ENCODE peak calls at places on chromosomes 5 and 9, in five cellular contexts. U is neural crest cell, N is PC-9, F is lower lobe of right lung, P is fibroblast of the aortic adventitia. E is an unnamed sample.

GRCh38 chr5:746258-746761 is 38.2 kb downstream of the ZDHHC11B start:
- DNase-seq in U (no peak), N (no peak), F (no peak), P (no peak), E (no peak)

GRCh38 chr5:68264024-68264956 is 48.7 kb downstream of the PIK3R1 start:
- DNase-seq in U (no peak), N (no peak), F (no peak), P (peak; percentile 92), E (no peak)

GRCh38 chr5:17219006-17219422 is 1.6 kb downstream of the BASP1 start:
- DNase-seq in U (peak; percentile 51), N (no peak), F (no peak), P (no peak), E (no peak)

GRCh38 chr9:91241909-91242308 is 119.8 kb downstream of the AUH start:
- DNase-seq in U (no peak), N (no peak), F (no peak), P (no peak), E (no peak)

GRCh38 chr9:107739601-107740082 is 250.1 kb upstream of the KLF4 start:
- DNase-seq in U (no peak), N (peak; percentile 75), F (peak; percentile 56), P (peak; percentile 98), E (no peak)

GRCh38 chr9:89811896-89812450 is 207.2 kb downstream of the GADD45G start:
- DNase-seq in U (no peak), N (no peak), F (no peak), P (no peak), E (no peak)

GRCh38 chr5:77181173-77181572 is 29.3 kb upstream of the PDE8B start:
- DNase-seq in U (no peak), N (no peak), F (no peak), P (no peak), E (no peak)

GRCh38 chr5:143495823-143496275 is 92.4 kb upstream of the NR3C1 start:
- DNase-seq in U (no peak), N (no peak), F (no peak), P (peak; percentile 80), E (no peak)

GRCh38 chr9:7970666-7971335 is 171.2 kb upstream of the DMAC1 start:
- DNase-seq in U (no peak), N (no peak), F (no peak), P (peak; percentile 57), E (no peak)

GRCh38 chr9:17556255-17556654 is 22.6 kb upstream of the SH3GL2 start:
- DNase-seq in U (no peak), N (no peak), F (no peak), P (no peak), E (no peak)

GRCh38 chr9:117704024-117704575 is at the start of gene TLR4:
- DNase-seq in U (peak; percentile 2), N (peak; percentile 9), F (peak; percentile 74), P (peak; percentile 88), E (peak; percentile 88)

GRCh38 chr5:130183115-130183514 is 278.9 kb downstream of the CHSY3 start:
- DNase-seq in U (no peak), N (no peak), F (no peak), P (no peak), E (no peak)

GRCh38 chr5:78758169-78758839 is 109.7 kb upstream of the LHFPL2 start:
- DNase-seq in U (no peak), N (no peak), F (no peak), P (peak; percentile 66), E (no peak)

GRCh38 chr5:83711982-83712601 is 8.6 kb downstream of the HAPLN1 start:
- DNase-seq in U (peak; percentile 61), N (peak; percentile 37), F (no peak), P (peak; percentile 65), E (no peak)

GRCh38 chr9:107266624-107267369 is 16.3 kb upstream of the RAD23B start:
- DNase-seq in U (no peak), N (no peak), F (no peak), P (no peak), E (no peak)

GRCh38 chr5:45826055-45826454 is 129.9 kb upstream of the HCN1 start:
- DNase-seq in U (no peak), N (no peak), F (no peak), P (no peak), E (no peak)

GRCh38 chr9:76652894-76653293 is 111.3 kb upstream of the PCA3 start:
- DNase-seq in U (no peak), N (no peak), F (no peak), P (peak; percentile 30), E (peak; percentile 55)

GRCh38 chr5:52791366-52791765 is 3.6 kb downstream of the ITGA1 start:
- DNase-seq in U (no peak), N (no peak), F (no peak), P (no peak), E (no peak)

GRCh38 chr5:52798952-52799351 is 11.2 kb downstream of the ITGA1 start:
- DNase-seq in U (no peak), N (no peak), F (no peak), P (no peak), E (no peak)

GRCh38 chr5:52789867-52790266 is 2.2 kb downstream of the ITGA1 start:
- DNase-seq in U (no peak), N (no peak), F (no peak), P (no peak), E (no peak)

GRCh38 chr5:52796507-52797103 is 8.9 kb downstream of the ITGA1 start:
- DNase-seq in U (no peak), N (no peak), F (no peak), P (no peak), E (no peak)

GRCh38 chr5:52794519-52794918 is 6.8 kb downstream of the ITGA1 start:
- DNase-seq in U (no peak), N (no peak), F (no peak), P (no peak), E (no peak)
- TF ChIP-seq CTCF in U (no peak), N (no peak), F (no peak), P (no peak), E (no peak)

GRCh38 chr5:159311063-159311462 is 19.2 kb downstream of the IL12B start:
- DNase-seq in U (no peak), N (no peak), F (no peak), P (no peak), E (no peak)
- TF ChIP-seq CTCF in U (no peak), N (no peak), F (no peak), P (no peak), E (no peak)

GRCh38 chr5:60929024-60929423 is 15.8 kb downstream of the ERCC8 start:
- DNase-seq in U (no peak), N (no peak), F (no peak), P (peak; percentile 20), E (no peak)
- TF ChIP-seq CTCF in U (peak; percentile 57), N (peak; percentile 65), F (no peak), P (no peak), E (no peak)

GRCh38 chr5:141149812-141150211 is at the start of gene PCDHB6:
- DNase-seq in U (no peak), N (no peak), F (no peak), P (peak; percentile 0), E (no peak)
- TF ChIP-seq CTCF in U (no peak), N (no peak), F (peak; percentile 11), P (no peak), E (no peak)

GRCh38 chr5:93789173-93790070 is 48.0 kb upstream of the POU5F2 start:
- DNase-seq in U (no peak), N (no peak), F (no peak), P (peak; percentile 65), E (no peak)
- TF ChIP-seq CTCF in U (no peak), N (no peak), F (no peak), P (no peak), E (no peak)

GRCh38 chr5:58462154-58462553 is 2.3 kb upstream of the PLK2 start:
- DNase-seq in U (no peak), N (peak; percentile 35), F (no peak), P (peak; percentile 25), E (no peak)

GRCh38 chr5:58459860-58460726 is at the start of gene PLK2:
- DNase-seq in U (peak; percentile 83), N (peak; percentile 95), F (peak; percentile 95), P (peak; percentile 97), E (peak; percentile 92)

GRCh38 chr5:58459276-58459859 is 518 bp downstream of the PLK2 start:
- DNase-seq in U (no peak), N (peak; percentile 34), F (peak; percentile 59), P (peak; percentile 65), E (no peak)

GRCh38 chr5:58462623-58463230 is 2.8 kb upstream of the PLK2 start:
- DNase-seq in U (peak; percentile 44), N (no peak), F (no peak), P (peak; percentile 85), E (no peak)

GRCh38 chr5:58460727-58461286 is 921 bp upstream of the PLK2 start:
- DNase-seq in U (peak; percentile 97), N (peak; percentile 91), F (peak; percentile 92), P (peak; percentile 90), E (peak; percentile 79)
- TF ChIP-seq CTCF in U (peak; percentile 80), N (peak; percentile 83), F (peak; percentile 76), P (peak; percentile 79), E (peak; percentile 80)

GRCh38 chr5:175892401-175892800 is 21.0 kb downstream of the CPLX2 start:
- DNase-seq in U (no peak), N (no peak), F (no peak), P (no peak), E (no peak)

GRCh38 chr5:175893466-175893865 is 22.1 kb downstream of the CPLX2 start:
- DNase-seq in U (no peak), N (no peak), F (no peak), P (no peak), E (no peak)

GRCh38 chr5:175887463-175887862 is 16.1 kb downstream of the CPLX2 start:
- DNase-seq in U (no peak), N (no peak), F (no peak), P (no peak), E (no peak)

GRCh38 chr5:175894251-175894650 is 22.9 kb downstream of the CPLX2 start:
- DNase-seq in U (no peak), N (no peak), F (no peak), P (no peak), E (no peak)

GRCh38 chr5:175889910-175890684 is 18.7 kb downstream of the CPLX2 start:
- DNase-seq in U (no peak), N (peak; percentile 52), F (no peak), P (peak; percentile 8), E (no peak)
- TF ChIP-seq CTCF in U (no peak), N (no peak), F (no peak), P (no peak), E (no peak)

DNA sequence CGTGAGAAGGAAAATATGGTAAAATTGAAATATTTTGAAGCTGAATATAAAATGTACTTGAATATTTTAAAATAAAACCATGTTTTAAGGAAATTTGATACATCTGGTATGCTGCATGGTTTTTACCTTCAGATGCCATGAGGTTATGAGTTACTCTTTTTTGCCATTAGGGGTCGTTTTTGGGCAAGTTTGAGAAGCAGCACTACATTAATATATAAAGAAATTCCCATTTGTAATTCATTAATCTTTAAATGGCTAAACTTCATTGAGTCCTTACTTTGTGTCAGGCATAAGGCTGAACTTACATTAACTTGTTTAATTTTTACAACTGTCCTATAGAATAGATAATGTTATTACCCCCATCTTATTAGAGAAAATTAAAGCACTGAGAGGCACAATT is 152.3 kb downstream of the KDM4C start:
- DNase-seq in U (no peak), N (no peak), F (no peak), P (peak; percentile 47), E (no peak)
- TF ChIP-seq CTCF in U (peak; percentile 61), N (peak; percentile 28), F (peak; percentile 37), P (peak; percentile 60), E (peak; percentile 30)